ENCODE peak calls at places on chromosomes 4 and X, in six cellular contexts. L is pancreas, K is foreskin fibroblast, X is MCF 10A, C is IMR-90, Y is nephron progenitor cell. O is an unnamed sample.

GRCh38 chr4:125994430-125994829 is 679.7 kb downstream of the FAT4 start:
- DNase-seq in K (no peak), Y (no peak), X (no peak), C (no peak), L (no peak), O (no peak)

GRCh38 chrX:154727418-154728323 is 23.2 kb downstream of the GAB3 start:
- DNase-seq in Y (no peak), L (no peak), C (peak), X (peak), K (no peak), O (no peak)

GRCh38 chrX:40006025-40007017 is 91.4 kb downstream of the BCOR start:
- DNase-seq in K (no peak), L (no peak), Y (peak), C (no peak), X (peak), O (peak)

GRCh38 chr4:26228883-26229282 is 91.9 kb upstream of the RBPJ start:
- DNase-seq in X (no peak), K (no peak), C (no peak), L (no peak), Y (no peak), O (no peak)

GRCh38 chrX:8981742-8982141 is 52.2 kb downstream of the FAM9B start:
- DNase-seq in K (no peak), Y (no peak), X (no peak), C (peak), L (no peak), O (no peak)

GRCh38 chr4:1053080-1053661 is 41.7 kb downstream of the FGFRL1 start:
- DNase-seq in C (peak), X (no peak), L (no peak), K (peak), Y (peak), O (no peak)

GRCh38 chrX:20378291-20378920 is 111.7 kb upstream of the RPS6KA3 start:
- DNase-seq in Y (no peak), X (peak), L (no peak), C (peak), K (no peak), O (no peak)

GRCh38 chr4:6200922-6201362 is 593 bp upstream of the JAKMIP1 start:
- DNase-seq in X (no peak), L (no peak), Y (no peak), C (no peak), K (no peak), O (no peak)

GRCh38 chr4:71184195-71184781 is 154.5 kb upstream of the SLC4A4 start:
- DNase-seq in X (peak), C (peak), Y (peak), K (no peak), L (peak), O (peak)

GRCh38 chrX:154136627-154137161 is 7.3 kb upstream of the OPN1LW start:
- DNase-seq in C (peak), Y (peak), X (peak), K (peak), L (peak), O (peak)

GRCh38 chr4:88892646-88893045 is 164.3 kb downstream of the FAM13A start:
- DNase-seq in C (no peak), Y (no peak), L (no peak), K (no peak), X (no peak), O (no peak)

GRCh38 chrX:11543249-11543648 is 122.5 kb downstream of the ARHGAP6 start:
- DNase-seq in X (no peak), L (no peak), K (no peak), Y (no peak), C (no peak), O (no peak)

GRCh38 chr4:8710416-8710815 is 117.9 kb downstream of the CPZ start:
- DNase-seq in X (no peak), C (no peak), K (no peak), L (no peak), Y (no peak), O (no peak)

GRCh38 chr4:105624530-105624929 is 72.1 kb downstream of the ARHGEF38 start:
- DNase-seq in Y (no peak), L (peak), C (peak), X (peak), K (peak), O (no peak)

GRCh38 chrX:49291615-49292337 is 11.7 kb upstream of the GAGE10 start:
- DNase-seq in L (peak), X (peak), Y (peak), C (peak), K (no peak), O (peak)

GRCh38 chr4:152684587-152684986 is 4.8 kb upstream of the TMEM154 start:
- DNase-seq in X (no peak), L (no peak), K (no peak), C (no peak), Y (no peak), O (no peak)

DNA sequence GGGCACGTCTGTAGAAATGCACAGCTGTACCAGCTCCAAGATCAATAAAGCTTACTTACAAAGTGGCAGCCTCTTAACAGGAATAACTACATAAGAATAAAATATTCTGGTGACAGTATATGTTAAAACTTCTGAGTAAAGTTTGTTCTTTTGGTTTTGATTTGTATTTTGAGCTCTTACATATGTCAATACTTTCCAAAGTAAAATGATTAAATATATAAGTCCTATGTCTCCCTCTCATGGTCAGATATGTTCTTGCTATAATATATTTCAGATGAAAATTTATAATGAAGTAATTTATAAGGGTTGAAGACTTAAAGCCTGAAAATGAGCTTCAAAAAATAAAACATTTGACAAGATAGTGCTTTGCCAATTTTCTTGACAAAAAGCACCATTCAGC is 254.4 kb downstream of the NPFFR2 start:
- DNase-seq in L (no peak), K (no peak), C (peak), X (peak), Y (no peak), O (no peak)
- TF ChIP-seq CTCF in L (no peak), K (no peak), C (peak), X (peak), Y (no peak), O (no peak)

DNA sequence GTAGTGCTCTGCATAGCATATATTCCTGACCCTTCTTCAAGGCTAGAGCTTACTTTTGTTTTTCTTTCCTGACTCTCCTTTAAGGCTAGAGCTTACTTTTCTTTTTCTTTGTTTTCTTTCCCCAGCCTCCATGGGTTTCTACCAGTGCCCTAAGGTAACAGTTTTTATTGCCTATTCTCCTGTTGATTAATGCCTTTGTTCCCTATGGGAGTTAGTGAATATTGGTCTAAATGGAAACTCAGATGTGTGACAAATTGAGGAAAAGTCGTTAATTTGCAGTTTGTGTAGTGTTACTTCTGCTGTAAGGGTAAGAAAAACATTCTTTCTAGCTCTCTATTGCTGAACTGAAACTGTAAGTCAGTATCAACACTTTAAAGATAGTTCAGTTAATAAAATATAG is 358.7 kb downstream of the IL15 start:
- DNase-seq in Y (no peak), L (no peak), X (no peak), C (no peak), K (no peak), O (no peak)
- TF ChIP-seq CTCF in Y (no peak), L (no peak), X (no peak), C (no peak), K (no peak), O (no peak)

GRCh38 chr4:186134254-186134653 is 29.8 kb downstream of the FAM149A start:
- DNase-seq in C (no peak), X (no peak), Y (no peak), K (no peak), L (no peak), O (no peak)

GRCh38 chr4:186137193-186137792 is 32.8 kb downstream of the FAM149A start:
- DNase-seq in C (peak), Y (no peak), L (no peak), K (peak), X (peak), O (no peak)

GRCh38 chr4:186131935-186132334 is 27.4 kb downstream of the FAM149A start:
- DNase-seq in K (no peak), X (no peak), Y (no peak), C (no peak), L (no peak), O (no peak)

GRCh38 chr4:186128842-186129241 is 24.3 kb downstream of the FAM149A start:
- DNase-seq in L (no peak), C (no peak), X (no peak), Y (no peak), K (no peak), O (no peak)

GRCh38 chr4:186132577-186133277 is 28.2 kb downstream of the FAM149A start:
- DNase-seq in L (no peak), C (peak), X (peak), Y (peak), K (no peak), O (no peak)
- TF ChIP-seq CTCF in L (no peak), C (peak), X (no peak), Y (peak), K (no peak), O (no peak)

DNA sequence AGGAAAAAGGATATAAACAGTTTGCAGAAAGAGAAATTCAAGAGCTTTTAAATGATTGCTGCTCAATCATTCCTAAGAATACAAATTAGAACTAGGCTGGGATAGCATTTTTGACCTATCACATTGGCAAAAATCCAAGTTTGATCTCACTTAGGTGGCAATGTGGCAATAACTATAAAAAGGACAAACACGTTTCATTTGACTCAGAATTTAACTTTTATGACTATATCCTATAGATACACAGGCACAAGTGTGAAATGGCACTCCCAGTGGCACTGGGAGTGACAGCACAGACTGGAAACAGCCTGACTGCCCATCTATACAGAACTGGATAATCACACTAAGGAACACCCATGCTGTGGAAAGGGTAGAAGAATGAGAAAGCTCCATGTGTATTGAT is 11.1 kb downstream of the CENPU start:
- DNase-seq in C (no peak), K (no peak), Y (no peak), L (no peak), X (no peak), O (no peak)
- TF ChIP-seq CTCF in C (no peak), K (no peak), Y (no peak), L (no peak), X (no peak), O (no peak)

O was measured in glutamatergic neuron.